ENCODE peak calls at places on chromosomes 2 and 18, in four cellular contexts. Q is fibroblast of the aortic adventitia, G is fibroblast of mammary gland, Z is dorsolateral prefrontal cortex. Y is an unnamed sample.

GRCh38 chr18:34866739-34867138 is 156.6 kb downstream of the DTNA start:
- DNase-seq in Q (peak; percentile 33), G (peak; percentile 33), Z (no peak), Y (no peak)

GRCh38 chr18:35938158-35938557 is 34.3 kb upstream of the RMP24 start:
- DNase-seq in Q (peak; percentile 51), G (no peak), Z (no peak), Y (no peak)

GRCh38 chr2:74596584-74596983 is 42.1 kb downstream of the DOK1 start:
- DNase-seq in Q (no peak), G (no peak), Z (no peak), Y (no peak)

GRCh38 chr2:63581266-63581961 is 6.9 kb downstream of the WDPCP start:
- DNase-seq in Q (peak; percentile 93), G (peak; percentile 84), Z (no peak), Y (no peak)

GRCh38 chr18:58671941-58672565 is 788 bp downstream of the MALT1 start:
- DNase-seq in Q (peak; percentile 42), G (peak; percentile 53), Z (peak; percentile 42), Y (peak; percentile 24)

GRCh38 chr2:70887550-70888229 is 48.0 kb upstream of the ATP6V1B1 start:
- DNase-seq in Q (no peak), G (no peak), Z (peak; percentile 29), Y (no peak)

GRCh38 chr2:206011795-206012194 is 74.2 kb downstream of the INO80D start:
- DNase-seq in Q (no peak), G (peak; percentile 23), Z (no peak), Y (no peak)

GRCh38 chr2:70828914-70829824 is 6.4 kb downstream of the CD207 start:
- DNase-seq in Q (peak; percentile 62), G (peak; percentile 6), Z (no peak), Y (no peak)

GRCh38 chr18:45291616-45292612 is 323.4 kb upstream of the SLC14A2 start:
- DNase-seq in Q (peak; percentile 4), G (peak; percentile 68), Z (no peak), Y (no peak)

GRCh38 chr2:232459419-232460035 is 3.6 kb downstream of the ALPI start:
- DNase-seq in Q (no peak), G (no peak), Z (no peak), Y (no peak)

GRCh38 chr2:123085479-123085878 is 939.6 kb upstream of the CNTNAP5 start:
- DNase-seq in Q (no peak), G (no peak), Z (no peak), Y (no peak)

GRCh38 chr2:192035731-192036442 is 158.8 kb downstream of the TMEFF2 start:
- DNase-seq in Q (peak; percentile 63), G (peak; percentile 61), Z (no peak), Y (no peak)

GRCh38 chr2:37026050-37026449 is 58.1 kb downstream of the HEATR5B start:
- DNase-seq in Q (no peak), G (peak; percentile 17), Z (no peak), Y (no peak)
- TF ChIP-seq CTCF in Q (no peak), G (peak; percentile 24), Z (no peak), Y (no peak)

DNA sequence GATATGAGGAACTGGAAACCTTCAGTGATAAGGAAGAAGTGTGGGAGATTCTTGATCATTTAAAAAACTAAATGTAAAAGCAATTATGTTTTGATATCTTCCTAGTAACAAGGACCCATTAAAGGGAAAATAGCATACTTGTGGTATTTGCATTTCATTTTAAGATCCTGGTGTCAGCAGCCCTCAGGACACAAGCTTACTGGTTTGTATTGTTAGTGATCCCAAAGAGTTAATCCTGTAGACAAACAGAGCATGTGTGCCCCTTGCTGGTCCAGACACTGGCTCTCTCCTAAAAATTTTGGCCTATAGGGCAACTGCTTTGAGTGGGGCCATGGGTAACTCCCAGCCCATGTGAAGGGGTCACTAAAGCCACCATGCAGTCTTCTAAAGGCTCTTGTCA is 101.1 kb upstream of the TFCP2L1 start:
- DNase-seq in Q (no peak), G (no peak), Z (no peak), Y (no peak)
- TF ChIP-seq CTCF in Q (no peak), G (no peak), Z (no peak), Y (no peak)

DNA sequence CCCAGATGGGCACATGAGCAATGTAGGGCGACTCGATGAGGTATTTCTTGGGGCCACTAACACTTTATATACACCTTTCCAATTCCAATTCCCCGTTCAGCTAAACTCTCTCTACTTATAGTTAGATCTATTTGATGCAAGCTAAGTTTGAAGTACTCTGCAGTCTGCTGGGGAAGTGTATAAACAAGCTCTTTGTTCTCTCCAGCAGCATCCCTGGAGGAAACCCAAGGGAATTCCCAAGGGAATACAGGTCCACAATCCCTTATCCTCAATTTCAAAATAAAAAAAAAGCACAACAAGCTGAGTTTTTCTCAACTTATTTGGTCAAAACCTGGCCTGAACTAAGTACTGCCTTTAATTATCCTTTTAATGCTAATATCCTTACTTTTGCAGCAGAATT is 433.3 kb downstream of the NBAS start:
- DNase-seq in Q (no peak), G (no peak), Z (no peak), Y (no peak)
- TF ChIP-seq CTCF in Q (no peak), G (no peak), Z (no peak), Y (no peak)

GRCh38 chr2:152723918-152724317 is 5.5 kb downstream of the ARL6IP6 start:
- DNase-seq in Q (no peak), G (no peak), Z (no peak), Y (no peak)

GRCh38 chr2:152718047-152718908 is at the start of gene ARL6IP6:
- DNase-seq in Q (peak; percentile 84), G (peak; percentile 82), Z (peak; percentile 95), Y (peak; percentile 68)

GRCh38 chr2:152717242-152718046 is at the start of gene PRPF40A:
- DNase-seq in Q (peak; percentile 98), G (peak; percentile 96), Z (peak; percentile 99), Y (peak; percentile 97)

GRCh38 chr2:152718909-152719645 is 657 bp downstream of the ARL6IP6 start:
- DNase-seq in Q (peak; percentile 23), G (peak; percentile 55), Z (no peak), Y (no peak)

GRCh38 chr2:152720794-152721193 is 2.4 kb downstream of the ARL6IP6 start:
- DNase-seq in Q (no peak), G (no peak), Z (no peak), Y (no peak)
- TF ChIP-seq CTCF in Q (no peak), G (no peak), Z (no peak), Y (no peak)

GRCh38 chr2:44044281-44044720 is 48.5 kb upstream of the LRPPRC start:
- DNase-seq in Q (peak; percentile 78), G (peak; percentile 73), Z (peak; percentile 92), Y (peak; percentile 54)
- TF ChIP-seq CTCF in Q (peak; percentile 94), G (peak; percentile 92), Z (peak; percentile 88), Y (peak; percentile 43)

DNA sequence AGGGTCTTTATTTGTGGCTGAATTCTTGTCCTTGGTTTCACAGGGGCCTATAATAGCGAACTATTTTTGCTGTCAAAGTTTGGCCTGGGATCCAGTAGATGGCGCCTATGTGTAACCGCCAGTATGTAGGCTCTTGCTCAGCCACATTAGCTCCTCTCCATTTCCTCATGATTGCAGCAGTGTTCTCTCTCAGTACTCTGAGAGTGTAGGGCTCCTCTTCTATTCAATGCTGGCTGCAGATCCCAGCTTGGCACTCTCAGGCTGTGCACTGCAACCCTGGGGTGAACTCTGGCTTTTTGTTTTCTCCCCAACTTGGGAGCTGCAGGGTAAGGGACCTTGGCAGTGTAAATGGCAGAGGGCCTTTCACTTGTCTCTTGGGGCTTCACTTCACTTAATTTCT is 344.6 kb upstream of the CHAC2 start:
- DNase-seq in Q (peak; percentile 52), G (peak; percentile 56), Z (no peak), Y (no peak)
- TF ChIP-seq CTCF in Q (peak; percentile 31), G (peak; percentile 57), Z (no peak), Y (no peak)

GRCh38 chr18:63025251-63025710 is 294.3 kb downstream of the BCL2 start:
- DNase-seq in Q (no peak), G (peak; percentile 10), Z (no peak), Y (no peak)
- TF ChIP-seq CTCF in Q (peak; percentile 13), G (peak; percentile 31), Z (no peak), Y (no peak)

DNA sequence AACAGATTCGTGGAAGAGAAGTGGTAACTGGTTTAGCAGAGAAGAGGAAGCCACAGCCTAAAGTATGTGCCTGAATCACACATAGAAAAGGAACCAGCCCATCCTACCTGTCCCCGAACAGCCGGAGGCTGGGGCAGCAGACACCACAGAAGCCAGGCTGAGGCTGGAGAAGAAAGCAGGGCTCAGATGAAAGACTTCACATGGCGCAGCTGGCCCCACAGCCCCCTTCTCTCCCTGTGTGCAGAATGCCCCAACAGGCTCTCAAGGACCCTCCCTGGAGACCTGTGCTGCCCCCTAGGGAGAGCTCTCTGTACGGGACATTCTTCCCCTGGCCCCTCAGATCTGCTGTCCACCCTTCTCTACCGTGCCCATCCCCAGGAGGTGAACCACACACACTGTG is 83.5 kb upstream of the RAB12 start:
- DNase-seq in Q (no peak), G (no peak), Z (no peak), Y (no peak)
- TF ChIP-seq CTCF in Q (no peak), G (no peak), Z (no peak), Y (no peak)

GRCh38 chr18:2919600-2919999 is 72.8 kb downstream of the EMILIN2 start:
- DNase-seq in Q (no peak), G (no peak), Z (no peak), Y (no peak)

GRCh38 chr18:2916184-2916583 is 69.4 kb downstream of the EMILIN2 start:
- DNase-seq in Q (no peak), G (no peak), Z (no peak), Y (no peak)

GRCh38 chr18:2920027-2920426 is 73.2 kb downstream of the EMILIN2 start:
- DNase-seq in Q (no peak), G (no peak), Z (no peak), Y (no peak)

GRCh38 chr18:2918761-2919550 is 72.2 kb downstream of the EMILIN2 start:
- DNase-seq in Q (no peak), G (no peak), Z (no peak), Y (no peak)

GRCh38 chr18:2917255-2918047 is 70.6 kb downstream of the EMILIN2 start:
- DNase-seq in Q (no peak), G (no peak), Z (no peak), Y (no peak)
- TF ChIP-seq CTCF in Q (no peak), G (no peak), Z (no peak), Y (no peak)